ENCODE peak calls at places on chromosomes 2 and 18, in six cellular contexts. A is astrocyte of the cerebellum; Y is naive thymus-derived CD4-positive, alpha-beta T cell; D is astrocyte of the spinal cord; Z is HuH-7; N is sciatic nerve. F is an unnamed sample.

GRCh38 chr18:3869848-3870247 is 419.9 kb downstream of the TGIF1 start:
- DNase-seq in Y (no peak), Z (peak), N (no peak), A (peak), D (peak), F (peak)

GRCh38 chr18:12046751-12047335 is 46.8 kb upstream of the ANKRD62 start:
- DNase-seq in D (no peak), N (no peak), Y (no peak), Z (no peak), A (no peak), F (no peak)

GRCh38 chr2:149894226-149894625 is 306.7 kb upstream of the MMADHC start:
- DNase-seq in N (no peak), Z (no peak), A (no peak), Y (no peak), D (no peak), F (no peak)

GRCh38 chr2:36539631-36540030 is 58.3 kb downstream of the FEZ2 start:
- DNase-seq in Y (no peak), N (no peak), D (no peak), Z (no peak), A (no peak), F (no peak)

GRCh38 chr18:13453714-13454113 is 235.2 kb downstream of the LDLRAD4 start:
- DNase-seq in N (no peak), Z (no peak), D (no peak), Y (no peak), A (no peak), F (no peak)

GRCh38 chr18:77124452-77124922 is 8.1 kb downstream of the MBP start:
- DNase-seq in D (peak), Z (no peak), A (no peak), N (no peak), Y (no peak), F (no peak)

GRCh38 chr2:120575966-120576365 is 159.7 kb upstream of the GLI2 start:
- DNase-seq in D (no peak), A (no peak), N (no peak), Y (no peak), Z (no peak), F (no peak)

GRCh38 chr2:66526171-66526570 is 91.2 kb downstream of the MEIS1 start:
- DNase-seq in N (no peak), D (no peak), Y (no peak), Z (no peak), A (no peak), F (no peak)

GRCh38 chr18:47968006-47968676 is 37.7 kb upstream of the SMAD2 start:
- DNase-seq in Z (no peak), Y (no peak), N (no peak), D (peak), A (peak), F (no peak)

GRCh38 chr2:101135412-101136296 is 15.5 kb downstream of the TBC1D8 start:
- DNase-seq in Z (no peak), N (no peak), A (no peak), D (no peak), Y (no peak), F (no peak)

GRCh38 chr2:39411186-39411944 is 25.7 kb downstream of the MAP4K3 start:
- DNase-seq in N (no peak), D (peak), A (peak), Z (no peak), Y (no peak), F (peak)

GRCh38 chr18:68608861-68609465 is 105.9 kb downstream of the TMX3 start:
- DNase-seq in Y (no peak), Z (no peak), N (no peak), A (no peak), D (no peak), F (no peak)

GRCh38 chr2:74719066-74719465 is 65.0 kb downstream of the SEMA4F start:
- DNase-seq in A (no peak), Y (no peak), N (no peak), D (no peak), Z (no peak), F (no peak)

GRCh38 chr2:220279372-220279771 is 651.9 kb downstream of the SLC4A3 start:
- DNase-seq in Y (no peak), D (peak), N (no peak), A (no peak), Z (no peak), F (no peak)

GRCh38 chr2:17804358-17804757 is 11.9 kb upstream of the MSGN1 start:
- DNase-seq in D (no peak), Z (no peak), Y (no peak), A (no peak), N (no peak), F (no peak)

GRCh38 chr2:161112885-161113284 is 47.3 kb upstream of the TANK start:
- DNase-seq in Z (no peak), A (no peak), Y (no peak), N (no peak), D (no peak), F (no peak)

GRCh38 chr2:176112375-176113302 is 3.9 kb upstream of the HOXD10 start:
- DNase-seq in Y (no peak), Z (no peak), D (no peak), N (no peak), A (no peak), F (no peak)

GRCh38 chr2:182522930-182523541 is 96.2 kb upstream of the PDE1A start:
- DNase-seq in A (peak), Z (no peak), Y (no peak), D (peak), N (no peak), F (no peak)

GRCh38 chr2:230156782-230157181 is 63.0 kb downstream of the SP110 start:
- DNase-seq in Z (no peak), D (no peak), A (no peak), N (no peak), Y (no peak), F (no peak)

GRCh38 chr2:17799301-17800126 is 16.7 kb upstream of the MSGN1 start:
- DNase-seq in N (no peak), D (no peak), Y (no peak), A (no peak), Z (no peak), F (no peak)

GRCh38 chr2:35220471-35220870 is 1135.1 kb upstream of the CRIM1 start:
- DNase-seq in N (no peak), Y (no peak), Z (no peak), A (no peak), D (no peak), F (no peak)

GRCh38 chr2:66697346-66697745 is 262.4 kb downstream of the MEIS1 start:
- DNase-seq in N (no peak), D (no peak), Z (no peak), A (no peak), Y (no peak), F (no peak)

GRCh38 chr2:216736326-216736725 is 41.0 kb upstream of the IGFBP5 start:
- DNase-seq in Z (no peak), A (no peak), Y (no peak), D (no peak), N (no peak), F (no peak)

GRCh38 chr18:213977-214376 is 53.9 kb downstream of the THOC1 start:
- DNase-seq in N (no peak), A (no peak), Y (no peak), Z (no peak), D (no peak), F (no peak)

GRCh38 chr2:216532562-216532961 is 33.9 kb downstream of the RPL37A start:
- DNase-seq in N (no peak), D (no peak), A (no peak), Z (no peak), Y (no peak), F (peak)

GRCh38 chr2:183186296-183186695 is 62.1 kb downstream of the NUP35 start:
- DNase-seq in D (no peak), N (no peak), A (peak), Z (no peak), Y (no peak), F (no peak)

GRCh38 chr18:36620801-36621200 is 208.0 kb downstream of the TPGS2 start:
- DNase-seq in N (no peak), D (no peak), Y (no peak), A (no peak), Z (no peak), F (no peak)

GRCh38 chr2:238106698-238107524 is 6.8 kb downstream of the ESPNL start:
- DNase-seq in N (peak), Z (peak), A (no peak), Y (no peak), D (no peak), F (no peak)